ENCODE peak calls at places on chromosomes 5 and 9, in six cellular contexts. One of them, this sample, is unnamed.
A peak's percentile ranks its signal among the peaks of the same experiment; 100 is the strongest.

GRCh38 chr9:93064392-93065124 is 6.1 kb downstream of the SUSD3 start:
- DNase-seq in progenitor cell of endocrine pancreas: no peak
- DNase-seq in stimulated activated CD8-positive, alpha-beta memory T cell treated with anti-CD3 and anti-CD28 coated beads, Interleukin-15, amount 100 ng/mL, for 24 hours: peak; percentile 60
- DNase-seq in endodermal cell: peak; percentile 63
- DNase-seq in tibial nerve: no peak
- DNase-seq in ACHN: no peak
- DNase-seq in this sample: no peak

GRCh38 chr5:75510836-75511434 is 494 bp downstream of the CERT1 start:
- DNase-seq in ACHN: peak; percentile 39
- DNase-seq in stimulated activated CD8-positive, alpha-beta memory T cell treated with anti-CD3 and anti-CD28 coated beads, Interleukin-15, amount 100 ng/mL, for 24 hours: peak; percentile 29
- DNase-seq in tibial nerve: peak; percentile 22
- DNase-seq in progenitor cell of endocrine pancreas: peak; percentile 37
- DNase-seq in endodermal cell: peak; percentile 78
- DNase-seq in this sample: no peak

GRCh38 chr5:56190500-56190899 is 42.6 kb downstream of the ANKRD55 start:
- DNase-seq in endodermal cell: no peak
- DNase-seq in progenitor cell of endocrine pancreas: no peak
- DNase-seq in tibial nerve: peak; percentile 62
- DNase-seq in stimulated activated CD8-positive, alpha-beta memory T cell treated with anti-CD3 and anti-CD28 coated beads, Interleukin-15, amount 100 ng/mL, for 24 hours: no peak
- DNase-seq in ACHN: no peak
- DNase-seq in this sample: no peak

GRCh38 chr9:4678679-4679267 is 596 bp upstream of the CDC37L1 start:
- DNase-seq in endodermal cell: no peak
- DNase-seq in tibial nerve: no peak
- DNase-seq in ACHN: peak; percentile 59
- DNase-seq in stimulated activated CD8-positive, alpha-beta memory T cell treated with anti-CD3 and anti-CD28 coated beads, Interleukin-15, amount 100 ng/mL, for 24 hours: no peak
- DNase-seq in progenitor cell of endocrine pancreas: no peak
- DNase-seq in this sample: no peak

GRCh38 chr5:158952951-158953350 is 146.8 kb downstream of the EBF1 start:
- DNase-seq in endodermal cell: no peak
- DNase-seq in stimulated activated CD8-positive, alpha-beta memory T cell treated with anti-CD3 and anti-CD28 coated beads, Interleukin-15, amount 100 ng/mL, for 24 hours: no peak
- DNase-seq in tibial nerve: no peak
- DNase-seq in ACHN: no peak
- DNase-seq in progenitor cell of endocrine pancreas: no peak
- DNase-seq in this sample: no peak

GRCh38 chr5:122076669-122077450 is 1.2 kb downstream of the LOX start:
- DNase-seq in tibial nerve: peak; percentile 93
- DNase-seq in ACHN: peak; percentile 81
- DNase-seq in progenitor cell of endocrine pancreas: peak; percentile 69
- DNase-seq in endodermal cell: peak; percentile 97
- DNase-seq in stimulated activated CD8-positive, alpha-beta memory T cell treated with anti-CD3 and anti-CD28 coated beads, Interleukin-15, amount 100 ng/mL, for 24 hours: no peak
- DNase-seq in this sample: peak; percentile 37

GRCh38 chr5:151158287-151158661 is 695 bp upstream of the ANXA6 start:
- DNase-seq in ACHN: no peak
- DNase-seq in endodermal cell: peak; percentile 87
- DNase-seq in tibial nerve: no peak
- DNase-seq in progenitor cell of endocrine pancreas: no peak
- DNase-seq in stimulated activated CD8-positive, alpha-beta memory T cell treated with anti-CD3 and anti-CD28 coated beads, Interleukin-15, amount 100 ng/mL, for 24 hours: no peak
- DNase-seq in this sample: no peak

GRCh38 chr9:33289501-33289900 is 815 bp upstream of the NFX1 start:
- DNase-seq in stimulated activated CD8-positive, alpha-beta memory T cell treated with anti-CD3 and anti-CD28 coated beads, Interleukin-15, amount 100 ng/mL, for 24 hours: no peak
- DNase-seq in ACHN: no peak
- DNase-seq in progenitor cell of endocrine pancreas: no peak
- DNase-seq in endodermal cell: peak; percentile 57
- DNase-seq in tibial nerve: no peak
- DNase-seq in this sample: no peak

GRCh38 chr5:72126796-72127195 is 19.5 kb downstream of the MAP1B start:
- DNase-seq in progenitor cell of endocrine pancreas: no peak
- DNase-seq in stimulated activated CD8-positive, alpha-beta memory T cell treated with anti-CD3 and anti-CD28 coated beads, Interleukin-15, amount 100 ng/mL, for 24 hours: no peak
- DNase-seq in tibial nerve: no peak
- DNase-seq in endodermal cell: no peak
- DNase-seq in ACHN: no peak
- DNase-seq in this sample: no peak

GRCh38 chr5:138559937-138560336 is 15.3 kb downstream of the HSPA9 start:
- DNase-seq in tibial nerve: no peak
- DNase-seq in ACHN: no peak
- DNase-seq in stimulated activated CD8-positive, alpha-beta memory T cell treated with anti-CD3 and anti-CD28 coated beads, Interleukin-15, amount 100 ng/mL, for 24 hours: no peak
- DNase-seq in endodermal cell: no peak
- DNase-seq in progenitor cell of endocrine pancreas: no peak
- DNase-seq in this sample: no peak

GRCh38 chr9:95197692-95198271 is 119.7 kb downstream of the FANCC start:
- DNase-seq in tibial nerve: no peak
- DNase-seq in endodermal cell: no peak
- DNase-seq in ACHN: no peak
- DNase-seq in stimulated activated CD8-positive, alpha-beta memory T cell treated with anti-CD3 and anti-CD28 coated beads, Interleukin-15, amount 100 ng/mL, for 24 hours: no peak
- DNase-seq in progenitor cell of endocrine pancreas: no peak
- DNase-seq in this sample: no peak

GRCh38 chr9:99134893-99135341 is 30.0 kb downstream of the TGFBR1 start:
- DNase-seq in endodermal cell: no peak
- DNase-seq in stimulated activated CD8-positive, alpha-beta memory T cell treated with anti-CD3 and anti-CD28 coated beads, Interleukin-15, amount 100 ng/mL, for 24 hours: no peak
- DNase-seq in progenitor cell of endocrine pancreas: no peak
- DNase-seq in ACHN: peak; percentile 57
- DNase-seq in tibial nerve: no peak
- DNase-seq in this sample: no peak

GRCh38 chr5:136012041-136012804 is 16.6 kb upstream of the TGFBI start:
- DNase-seq in tibial nerve: no peak
- DNase-seq in progenitor cell of endocrine pancreas: no peak
- DNase-seq in ACHN: peak; percentile 42
- DNase-seq in stimulated activated CD8-positive, alpha-beta memory T cell treated with anti-CD3 and anti-CD28 coated beads, Interleukin-15, amount 100 ng/mL, for 24 hours: no peak
- DNase-seq in endodermal cell: no peak
- DNase-seq in this sample: no peak